ENCODE peak calls at places on chromosomes 12 and 14, in six cellular contexts. I is amygdala, P is activated gamma-delta T cell treated with Interleukin-2 at 50 U/mL for 16 hours, R is Calu3, T is HT1080, S is osteocyte. E is an unnamed sample.

GRCh38 chr12:115012861-115013667 is 329.1 kb upstream of the TBX3 start:
- DNase-seq in I (no peak), P (no peak), R (no peak), T (no peak), S (no peak), E (no peak)

GRCh38 chr12:6775185-6775770 is 3.0 kb downstream of the LAG3 start:
- DNase-seq in I (no peak), P (no peak), R (no peak), T (no peak), S (no peak), E (no peak)

GRCh38 chr12:111687952-111688351 is 2.1 kb downstream of the ACAD10 start:
- DNase-seq in I (no peak), P (no peak), R (no peak), T (no peak), S (no peak), E (no peak)

GRCh38 chr14:67557656-67558055 is 24.6 kb downstream of the PLEKHH1 start:
- DNase-seq in I (no peak), P (no peak), R (no peak), T (no peak), S (no peak), E (no peak)

GRCh38 chr12:92146865-92147264 is 1.2 kb upstream of the BTG1 start:
- DNase-seq in I (no peak), P (no peak), R (no peak), T (no peak), S (no peak), E (no peak)

GRCh38 chr14:52333108-52333507 is 19.0 kb downstream of the PTGER2 start:
- DNase-seq in I (no peak), P (no peak), R (no peak), T (no peak), S (no peak), E (no peak)

GRCh38 chr12:108115746-108116125 is 13.4 kb upstream of the WSCD2 start:
- DNase-seq in I (no peak), P (no peak), R (no peak), T (no peak), S (no peak), E (no peak)

GRCh38 chr12:113274848-113275247 is 53.6 kb downstream of the TPCN1 start:
- DNase-seq in I (no peak), P (no peak), R (no peak), T (no peak), S (no peak), E (no peak)

GRCh38 chr12:6049992-6050391 is 74.5 kb downstream of the VWF start:
- DNase-seq in I (no peak), P (no peak), R (no peak), T (no peak), S (no peak), E (no peak)

GRCh38 chr12:58877243-58877743 is 43.0 kb downstream of the LRIG3 start:
- DNase-seq in I (no peak), P (no peak), R (peak; percentile 86), T (peak; percentile 97), S (no peak), E (peak; percentile 4)

GRCh38 chr14:71166434-71166833 is 259.2 kb downstream of the PCNX1 start:
- DNase-seq in I (no peak), P (no peak), R (no peak), T (peak; percentile 77), S (no peak), E (peak; percentile 32)

GRCh38 chr14:28954025-28954424 is 187.4 kb downstream of the FOXG1 start:
- DNase-seq in I (no peak), P (no peak), R (no peak), T (no peak), S (no peak), E (no peak)

GRCh38 chr12:27095346-27095745 is 13.0 kb upstream of the C12orf71 start:
- DNase-seq in I (no peak), P (no peak), R (no peak), T (no peak), S (no peak), E (no peak)

GRCh38 chr12:39946361-39946948 is 159.4 kb downstream of the SLC2A13 start:
- DNase-seq in I (no peak), P (no peak), R (no peak), T (peak; percentile 5), S (no peak), E (no peak)

GRCh38 chr12:116346222-116346621 is 68.7 kb upstream of the MED13L start:
- DNase-seq in I (no peak), P (no peak), R (no peak), T (no peak), S (no peak), E (no peak)